ENCODE peak calls at places on chromosomes 1 and 21, in eight cellular contexts. One of them, this sample, is unnamed.

GRCh38 chr1:246795094-246795671 is 71.0 kb downstream of the SCCPDH start:
- DNase-seq in cardiac fibroblast: no peak
- DNase-seq in kidney: peak
- DNase-seq in PC-3: no peak
- DNase-seq in uterus: no peak
- DNase-seq in fibroblast of pulmonary artery: no peak
- DNase-seq in AG10803: no peak
- DNase-seq in GM12865: no peak
- DNase-seq in this sample: no peak

GRCh38 chr1:23908453-23909341 is 4.5 kb downstream of the CNR2 start:
- DNase-seq in cardiac fibroblast: no peak
- DNase-seq in kidney: no peak
- DNase-seq in PC-3: no peak
- DNase-seq in uterus: no peak
- DNase-seq in fibroblast of pulmonary artery: no peak
- DNase-seq in AG10803: no peak
- DNase-seq in GM12865: peak
- DNase-seq in this sample: no peak

GRCh38 chr1:52400131-52400530 is 4.1 kb downstream of the ORC1 start:
- DNase-seq in cardiac fibroblast: no peak
- DNase-seq in kidney: no peak
- DNase-seq in PC-3: peak
- DNase-seq in uterus: no peak
- DNase-seq in fibroblast of pulmonary artery: no peak
- DNase-seq in AG10803: no peak
- DNase-seq in GM12865: no peak
- DNase-seq in this sample: peak

GRCh38 chr1:207454046-207454964 is at the start of gene CR2:
- DNase-seq in cardiac fibroblast: no peak
- DNase-seq in kidney: peak
- DNase-seq in PC-3: no peak
- DNase-seq in uterus: no peak
- DNase-seq in fibroblast of pulmonary artery: no peak
- DNase-seq in AG10803: no peak
- DNase-seq in GM12865: peak
- DNase-seq in this sample: peak

GRCh38 chr21:32306021-32306780 is 7.5 kb downstream of the MRAP start:
- DNase-seq in cardiac fibroblast: peak
- DNase-seq in kidney: no peak
- DNase-seq in PC-3: no peak
- DNase-seq in uterus: no peak
- DNase-seq in fibroblast of pulmonary artery: no peak
- DNase-seq in AG10803: no peak
- DNase-seq in GM12865: no peak
- DNase-seq in this sample: no peak

GRCh38 chr1:160219062-160219929 is 14.1 kb downstream of the PEA15 start:
- DNase-seq in cardiac fibroblast: peak
- DNase-seq in kidney: no peak
- DNase-seq in PC-3: peak
- DNase-seq in uterus: no peak
- DNase-seq in fibroblast of pulmonary artery: peak
- DNase-seq in AG10803: peak
- DNase-seq in GM12865: peak
- DNase-seq in this sample: peak

GRCh38 chr1:12230549-12231275 is 882 bp downstream of the VPS13D start:
- DNase-seq in cardiac fibroblast: peak
- DNase-seq in kidney: peak
- DNase-seq in PC-3: peak
- DNase-seq in uterus: no peak
- DNase-seq in fibroblast of pulmonary artery: peak
- DNase-seq in AG10803: peak
- DNase-seq in GM12865: no peak
- DNase-seq in this sample: peak

GRCh38 chr1:213381572-213382084 is 330.6 kb downstream of the RPS6KC1 start:
- DNase-seq in cardiac fibroblast: peak
- DNase-seq in kidney: no peak
- DNase-seq in PC-3: no peak
- DNase-seq in uterus: no peak
- DNase-seq in fibroblast of pulmonary artery: peak
- DNase-seq in AG10803: no peak
- DNase-seq in GM12865: no peak
- DNase-seq in this sample: peak

GRCh38 chr1:85088408-85088784 is 40.1 kb upstream of the MCOLN3 start:
- DNase-seq in cardiac fibroblast: no peak
- DNase-seq in kidney: no peak
- DNase-seq in PC-3: no peak
- DNase-seq in uterus: no peak
- DNase-seq in fibroblast of pulmonary artery: no peak
- DNase-seq in AG10803: peak
- DNase-seq in GM12865: no peak
- DNase-seq in this sample: no peak

GRCh38 chr1:11059166-11059989 is 440 bp downstream of the SRM start:
- DNase-seq in cardiac fibroblast: no peak
- DNase-seq in kidney: peak
- DNase-seq in PC-3: no peak
- DNase-seq in uterus: no peak
- DNase-seq in fibroblast of pulmonary artery: no peak
- DNase-seq in AG10803: no peak
- DNase-seq in GM12865: peak
- DNase-seq in this sample: no peak

GRCh38 chr1:48469616-48470500 is 2.1 kb downstream of the SPATA6 start:
- DNase-seq in cardiac fibroblast: peak
- DNase-seq in kidney: peak
- DNase-seq in PC-3: peak
- DNase-seq in uterus: peak
- DNase-seq in fibroblast of pulmonary artery: peak
- DNase-seq in AG10803: peak
- DNase-seq in GM12865: no peak
- DNase-seq in this sample: peak

GRCh38 chr21:41478319-41479177 is 29.4 kb downstream of the TMPRSS2 start:
- DNase-seq in cardiac fibroblast: no peak
- DNase-seq in kidney: no peak
- DNase-seq in PC-3: no peak
- DNase-seq in uterus: no peak
- DNase-seq in fibroblast of pulmonary artery: no peak
- DNase-seq in AG10803: no peak
- DNase-seq in GM12865: peak
- DNase-seq in this sample: no peak

GRCh38 chr1:200627548-200628222 is 7.1 kb upstream of the KIF14 start:
- DNase-seq in cardiac fibroblast: no peak
- DNase-seq in kidney: no peak
- DNase-seq in PC-3: no peak
- DNase-seq in uterus: no peak
- DNase-seq in fibroblast of pulmonary artery: no peak
- DNase-seq in AG10803: no peak
- DNase-seq in GM12865: peak
- DNase-seq in this sample: peak

GRCh38 chr1:109808703-109809102 is 45.0 kb upstream of the EPS8L3 start:
- DNase-seq in cardiac fibroblast: no peak
- DNase-seq in kidney: peak
- DNase-seq in PC-3: no peak
- DNase-seq in uterus: no peak
- DNase-seq in fibroblast of pulmonary artery: no peak
- DNase-seq in AG10803: no peak
- DNase-seq in GM12865: no peak
- DNase-seq in this sample: no peak

GRCh38 chr1:206575894-206576737 is 36.1 kb downstream of the EIF2D start:
- DNase-seq in cardiac fibroblast: peak
- DNase-seq in kidney: no peak
- DNase-seq in PC-3: no peak
- DNase-seq in uterus: no peak
- DNase-seq in fibroblast of pulmonary artery: no peak
- DNase-seq in AG10803: no peak
- DNase-seq in GM12865: no peak
- DNase-seq in this sample: no peak

GRCh38 chr1:56799605-56800398 is 19.4 kb downstream of the FYB2 start:
- DNase-seq in cardiac fibroblast: peak
- DNase-seq in kidney: no peak
- DNase-seq in PC-3: peak
- DNase-seq in uterus: no peak
- DNase-seq in fibroblast of pulmonary artery: peak
- DNase-seq in AG10803: peak
- DNase-seq in GM12865: no peak
- DNase-seq in this sample: peak

GRCh38 chr1:190904091-190904695 is 426.5 kb upstream of the BRINP3 start:
- DNase-seq in cardiac fibroblast: peak
- DNase-seq in kidney: no peak
- DNase-seq in PC-3: peak
- DNase-seq in uterus: no peak
- DNase-seq in fibroblast of pulmonary artery: peak
- DNase-seq in AG10803: peak
- DNase-seq in GM12865: no peak
- DNase-seq in this sample: peak

GRCh38 chr1:35577071-35577998 is 4.2 kb downstream of the TFAP2E start:
- DNase-seq in cardiac fibroblast: no peak
- DNase-seq in kidney: peak
- DNase-seq in PC-3: no peak
- DNase-seq in uterus: no peak
- DNase-seq in fibroblast of pulmonary artery: no peak
- DNase-seq in AG10803: no peak
- DNase-seq in GM12865: peak
- DNase-seq in this sample: no peak

GRCh38 chr1:174837386-174837785 is 162.4 kb upstream of the CACYBP start:
- DNase-seq in cardiac fibroblast: no peak
- DNase-seq in kidney: no peak
- DNase-seq in PC-3: no peak
- DNase-seq in uterus: no peak
- DNase-seq in fibroblast of pulmonary artery: no peak
- DNase-seq in AG10803: no peak
- DNase-seq in GM12865: no peak
- DNase-seq in this sample: no peak

GRCh38 chr1:38777464-38777957 is 82.1 kb downstream of the RRAGC start:
- DNase-seq in cardiac fibroblast: no peak
- DNase-seq in kidney: no peak
- DNase-seq in PC-3: no peak
- DNase-seq in uterus: no peak
- DNase-seq in fibroblast of pulmonary artery: no peak
- DNase-seq in AG10803: no peak
- DNase-seq in GM12865: no peak
- DNase-seq in this sample: no peak

DNA sequence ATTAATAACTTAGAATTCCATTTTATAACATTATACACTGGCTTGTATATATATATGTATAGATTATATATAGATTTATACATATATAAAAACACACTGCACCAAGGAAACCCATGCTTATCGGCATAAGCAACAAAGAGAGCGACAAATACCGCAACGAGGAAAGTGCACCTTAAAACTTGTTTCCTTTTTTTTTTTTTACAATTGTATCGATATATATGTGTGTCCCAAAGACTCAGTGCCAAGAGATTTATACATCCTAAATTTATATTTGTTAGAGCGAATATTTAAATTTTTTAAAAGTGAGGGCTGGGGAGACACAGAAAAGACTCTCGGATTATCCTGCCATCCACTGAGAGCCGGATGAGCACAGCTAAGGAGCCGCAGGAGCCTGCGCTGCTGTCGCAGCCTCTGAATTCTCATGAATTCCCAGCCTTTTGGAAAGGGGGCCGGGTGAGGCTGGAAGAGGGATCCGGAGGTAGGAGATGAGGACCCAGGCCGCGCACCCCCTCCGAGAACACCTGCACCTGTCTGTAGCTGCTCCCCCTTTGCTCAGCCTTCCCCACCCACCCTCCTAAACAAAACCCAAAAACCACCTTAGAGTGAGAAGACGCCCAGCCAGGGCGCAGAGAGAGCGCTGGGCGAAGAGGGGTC is 5.2 kb downstream of the DMRTA2 start:
- DNase-seq in cardiac fibroblast: no peak
- DNase-seq in kidney: no peak
- DNase-seq in PC-3: no peak
- DNase-seq in uterus: no peak
- DNase-seq in fibroblast of pulmonary artery: no peak
- DNase-seq in AG10803: no peak
- DNase-seq in GM12865: no peak
- DNase-seq in this sample: no peak
- H3K4me3 ChIP-seq in cardiac fibroblast: no peak
- H3K4me3 ChIP-seq in kidney: no peak
- H3K4me3 ChIP-seq in PC-3: no peak
- H3K4me3 ChIP-seq in uterus: no peak
- H3K4me3 ChIP-seq in fibroblast of pulmonary artery: no peak
- H3K4me3 ChIP-seq in AG10803: no peak
- H3K4me3 ChIP-seq in GM12865: no peak
- H3K4me3 ChIP-seq in this sample: no peak

GRCh38 chr21:44962481-44962966 is 22.7 kb downstream of the SLX9 start:
- DNase-seq in cardiac fibroblast: peak
- DNase-seq in kidney: peak
- DNase-seq in PC-3: no peak
- DNase-seq in uterus: peak
- DNase-seq in fibroblast of pulmonary artery: peak
- DNase-seq in AG10803: peak
- DNase-seq in GM12865: no peak
- DNase-seq in this sample: peak
- TF ChIP-seq CTCF in cardiac fibroblast: no peak
- TF ChIP-seq CTCF in kidney: no peak
- TF ChIP-seq CTCF in PC-3: no peak
- TF ChIP-seq CTCF in uterus: no peak
- TF ChIP-seq CTCF in fibroblast of pulmonary artery: no peak
- TF ChIP-seq CTCF in AG10803: no peak
- TF ChIP-seq CTCF in GM12865: no peak
- TF ChIP-seq CTCF in this sample: no peak

DNA sequence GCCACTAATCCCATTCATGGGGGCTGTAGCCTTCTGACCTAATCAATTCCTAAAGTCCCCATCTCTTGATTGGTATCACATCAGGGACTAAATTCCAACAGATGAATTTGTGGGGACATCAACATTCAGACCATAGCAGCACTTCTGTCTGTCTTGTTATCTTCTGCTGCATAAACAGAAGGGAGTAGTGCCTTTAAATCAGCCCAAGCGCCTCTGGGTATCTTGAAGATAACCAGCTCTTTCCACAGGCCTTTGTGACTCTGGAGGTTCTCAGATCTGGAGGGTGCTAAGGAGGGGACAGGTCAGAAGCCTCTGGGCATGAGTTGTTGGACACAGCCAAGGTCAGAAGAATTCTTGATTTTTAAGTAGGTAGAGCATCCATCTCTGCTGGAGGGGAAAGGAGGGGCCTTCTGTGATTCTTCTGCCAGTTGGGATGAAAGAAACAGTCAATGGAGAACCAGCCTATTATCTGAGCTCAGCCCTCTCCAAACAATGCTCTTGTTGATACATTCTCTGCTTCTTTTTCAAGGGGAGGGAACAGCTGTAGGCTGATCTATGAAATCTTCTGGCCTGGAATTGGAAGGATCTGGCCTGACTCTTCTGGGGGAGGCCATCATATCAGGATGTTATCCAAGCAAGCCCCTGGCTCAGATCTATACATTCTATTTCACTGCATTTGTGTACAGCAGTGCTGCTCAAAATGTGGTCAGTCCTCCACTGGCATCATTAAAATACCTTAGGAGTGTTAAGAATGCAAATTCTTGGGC is 31.2 kb upstream of the LRIG2 start:
- DNase-seq in cardiac fibroblast: peak
- DNase-seq in kidney: no peak
- DNase-seq in PC-3: no peak
- DNase-seq in uterus: no peak
- DNase-seq in fibroblast of pulmonary artery: no peak
- DNase-seq in AG10803: no peak
- DNase-seq in GM12865: no peak
- DNase-seq in this sample: no peak
- H3K4me3 ChIP-seq in cardiac fibroblast: no peak
- H3K4me3 ChIP-seq in kidney: no peak
- H3K4me3 ChIP-seq in PC-3: peak
- H3K4me3 ChIP-seq in uterus: no peak
- H3K4me3 ChIP-seq in fibroblast of pulmonary artery: no peak
- H3K4me3 ChIP-seq in AG10803: no peak
- H3K4me3 ChIP-seq in GM12865: no peak
- H3K4me3 ChIP-seq in this sample: no peak

GRCh38 chr1:166855558-166855957 is 16.3 kb downstream of the POGK start:
- DNase-seq in cardiac fibroblast: no peak
- DNase-seq in kidney: no peak
- DNase-seq in PC-3: no peak
- DNase-seq in uterus: no peak
- DNase-seq in fibroblast of pulmonary artery: no peak
- DNase-seq in AG10803: no peak
- DNase-seq in GM12865: no peak
- DNase-seq in this sample: no peak
- TF ChIP-seq CTCF in cardiac fibroblast: no peak
- TF ChIP-seq CTCF in kidney: no peak
- TF ChIP-seq CTCF in PC-3: no peak
- TF ChIP-seq CTCF in uterus: no peak
- TF ChIP-seq CTCF in fibroblast of pulmonary artery: no peak
- TF ChIP-seq CTCF in AG10803: no peak
- TF ChIP-seq CTCF in GM12865: no peak
- TF ChIP-seq CTCF in this sample: no peak

This sample was measured in epithelial cell of esophagus.